ENCODE peak calls at places on chromosomes 11 and 22, in seven cellular contexts. One of them, this sample, is unnamed.

GRCh38 chr22:31496735-31497146 is 405 bp downstream of the SFI1 start:
- DNase-seq in neural progenitor cell: no peak
- DNase-seq in GM23248: peak
- DNase-seq in H1: no peak
- DNase-seq in DND-41: peak
- DNase-seq in mammary epithelial cell: no peak
- DNase-seq in HCT116: no peak
- DNase-seq in this sample: no peak

GRCh38 chr11:69215784-69216415 is 60.2 kb downstream of the SMIM38 start:
- DNase-seq in neural progenitor cell: no peak
- DNase-seq in GM23248: peak
- DNase-seq in H1: no peak
- DNase-seq in DND-41: no peak
- DNase-seq in mammary epithelial cell: peak
- DNase-seq in HCT116: no peak
- DNase-seq in this sample: no peak

GRCh38 chr11:69460540-69461257 is 20.8 kb upstream of the LINC01488 start:
- DNase-seq in neural progenitor cell: no peak
- DNase-seq in GM23248: peak
- DNase-seq in H1: no peak
- DNase-seq in DND-41: no peak
- DNase-seq in mammary epithelial cell: peak
- DNase-seq in HCT116: peak
- DNase-seq in this sample: no peak

GRCh38 chr11:69972351-69972802 is 105.7 kb upstream of the ANO1 start:
- DNase-seq in neural progenitor cell: no peak
- DNase-seq in GM23248: no peak
- DNase-seq in H1: no peak
- DNase-seq in DND-41: no peak
- DNase-seq in mammary epithelial cell: no peak
- DNase-seq in HCT116: no peak
- DNase-seq in this sample: no peak

GRCh38 chr11:62601114-62601363 is 626 bp downstream of the MTA2 start:
- DNase-seq in neural progenitor cell: no peak
- DNase-seq in GM23248: peak
- DNase-seq in H1: no peak
- DNase-seq in DND-41: peak
- DNase-seq in mammary epithelial cell: no peak
- DNase-seq in HCT116: no peak
- DNase-seq in this sample: no peak

GRCh38 chr11:19861171-19861570 is 148.5 kb downstream of the NAV2 start:
- DNase-seq in neural progenitor cell: no peak
- DNase-seq in GM23248: peak
- DNase-seq in H1: no peak
- DNase-seq in DND-41: no peak
- DNase-seq in mammary epithelial cell: no peak
- DNase-seq in HCT116: no peak
- DNase-seq in this sample: no peak

GRCh38 chr22:30208631-30209603 is 37.6 kb downstream of the LIF start:
- DNase-seq in neural progenitor cell: no peak
- DNase-seq in GM23248: peak
- DNase-seq in H1: no peak
- DNase-seq in DND-41: no peak
- DNase-seq in mammary epithelial cell: no peak
- DNase-seq in HCT116: no peak
- DNase-seq in this sample: no peak

GRCh38 chr11:47289856-47290255 is 19.9 kb downstream of the MADD start:
- DNase-seq in neural progenitor cell: no peak
- DNase-seq in GM23248: no peak
- DNase-seq in H1: no peak
- DNase-seq in DND-41: no peak
- DNase-seq in mammary epithelial cell: no peak
- DNase-seq in HCT116: no peak
- DNase-seq in this sample: no peak

GRCh38 chr11:97722721-97723120 is 1298.0 kb upstream of the CNTN5 start:
- DNase-seq in neural progenitor cell: no peak
- DNase-seq in GM23248: no peak
- DNase-seq in H1: peak
- DNase-seq in DND-41: no peak
- DNase-seq in mammary epithelial cell: peak
- DNase-seq in HCT116: no peak
- DNase-seq in this sample: no peak

GRCh38 chr11:1983601-1983961 is 14.1 kb downstream of the H19 start:
- DNase-seq in neural progenitor cell: no peak
- DNase-seq in GM23248: no peak
- DNase-seq in H1: no peak
- DNase-seq in DND-41: no peak
- DNase-seq in mammary epithelial cell: no peak
- DNase-seq in HCT116: no peak
- DNase-seq in this sample: no peak

GRCh38 chr11:72789493-72790131 is 4.2 kb downstream of the STARD10 start:
- DNase-seq in neural progenitor cell: peak
- DNase-seq in GM23248: peak
- DNase-seq in H1: no peak
- DNase-seq in DND-41: no peak
- DNase-seq in mammary epithelial cell: peak
- DNase-seq in HCT116: no peak
- DNase-seq in this sample: no peak

GRCh38 chr11:12129227-12129626 is 18.8 kb downstream of the MICAL2 start:
- DNase-seq in neural progenitor cell: no peak
- DNase-seq in GM23248: no peak
- DNase-seq in H1: no peak
- DNase-seq in DND-41: no peak
- DNase-seq in mammary epithelial cell: no peak
- DNase-seq in HCT116: no peak
- DNase-seq in this sample: no peak

GRCh38 chr11:108973402-108974119 is 308.7 kb downstream of the DDX10 start:
- DNase-seq in neural progenitor cell: no peak
- DNase-seq in GM23248: peak
- DNase-seq in H1: no peak
- DNase-seq in DND-41: no peak
- DNase-seq in mammary epithelial cell: peak
- DNase-seq in HCT116: no peak
- DNase-seq in this sample: no peak

GRCh38 chr22:30838111-30838510 is 130.5 kb downstream of the MORC2 start:
- DNase-seq in neural progenitor cell: no peak
- DNase-seq in GM23248: no peak
- DNase-seq in H1: no peak
- DNase-seq in DND-41: no peak
- DNase-seq in mammary epithelial cell: no peak
- DNase-seq in HCT116: no peak
- DNase-seq in this sample: no peak

GRCh38 chr22:50343541-50343935 is 411 bp downstream of the PPP6R2 start:
- DNase-seq in neural progenitor cell: no peak
- DNase-seq in GM23248: no peak
- DNase-seq in H1: no peak
- DNase-seq in DND-41: no peak
- DNase-seq in mammary epithelial cell: no peak
- DNase-seq in HCT116: no peak
- DNase-seq in this sample: no peak

GRCh38 chr22:39503590-39503989 is 1.5 kb downstream of the MIEF1 start:
- DNase-seq in neural progenitor cell: no peak
- DNase-seq in GM23248: peak
- DNase-seq in H1: no peak
- DNase-seq in DND-41: no peak
- DNase-seq in mammary epithelial cell: no peak
- DNase-seq in HCT116: no peak
- DNase-seq in this sample: no peak

GRCh38 chr11:27965559-27965958 is 142.4 kb downstream of the KIF18A start:
- DNase-seq in neural progenitor cell: peak
- DNase-seq in GM23248: no peak
- DNase-seq in H1: no peak
- DNase-seq in DND-41: no peak
- DNase-seq in mammary epithelial cell: no peak
- DNase-seq in HCT116: no peak
- DNase-seq in this sample: no peak

GRCh38 chr11:73380897-73381410 is 4.8 kb downstream of the RELT start:
- DNase-seq in neural progenitor cell: peak
- DNase-seq in GM23248: no peak
- DNase-seq in H1: no peak
- DNase-seq in DND-41: no peak
- DNase-seq in mammary epithelial cell: no peak
- DNase-seq in HCT116: no peak
- DNase-seq in this sample: no peak

GRCh38 chr11:57179701-57180100 is 2.1 kb upstream of the LRRC55 start:
- DNase-seq in neural progenitor cell: no peak
- DNase-seq in GM23248: no peak
- DNase-seq in H1: no peak
- DNase-seq in DND-41: no peak
- DNase-seq in mammary epithelial cell: no peak
- DNase-seq in HCT116: no peak
- DNase-seq in this sample: no peak

GRCh38 chr11:66362481-66363147 is 8.9 kb downstream of the SLC29A2 start:
- DNase-seq in neural progenitor cell: no peak
- DNase-seq in GM23248: no peak
- DNase-seq in H1: no peak
- DNase-seq in DND-41: no peak
- DNase-seq in mammary epithelial cell: no peak
- DNase-seq in HCT116: no peak
- DNase-seq in this sample: no peak

GRCh38 chr11:44947114-44947513 is 3.6 kb downstream of the TP53I11 start:
- DNase-seq in neural progenitor cell: no peak
- DNase-seq in GM23248: no peak
- DNase-seq in H1: no peak
- DNase-seq in DND-41: no peak
- DNase-seq in mammary epithelial cell: no peak
- DNase-seq in HCT116: no peak
- DNase-seq in this sample: no peak

GRCh38 chr11:44950625-44951472 is at the start of gene TP53I11:
- DNase-seq in neural progenitor cell: peak
- DNase-seq in GM23248: peak
- DNase-seq in H1: no peak
- DNase-seq in DND-41: no peak
- DNase-seq in mammary epithelial cell: peak
- DNase-seq in HCT116: peak
- DNase-seq in this sample: no peak

GRCh38 chr11:44948155-44948554 is 2.5 kb downstream of the TP53I11 start:
- DNase-seq in neural progenitor cell: no peak
- DNase-seq in GM23248: no peak
- DNase-seq in H1: no peak
- DNase-seq in DND-41: no peak
- DNase-seq in mammary epithelial cell: no peak
- DNase-seq in HCT116: no peak
- DNase-seq in this sample: no peak

GRCh38 chr11:44950036-44950624 is 553 bp downstream of the TP53I11 start:
- DNase-seq in neural progenitor cell: peak
- DNase-seq in GM23248: peak
- DNase-seq in H1: no peak
- DNase-seq in DND-41: no peak
- DNase-seq in mammary epithelial cell: no peak
- DNase-seq in HCT116: no peak
- DNase-seq in this sample: no peak

DNA sequence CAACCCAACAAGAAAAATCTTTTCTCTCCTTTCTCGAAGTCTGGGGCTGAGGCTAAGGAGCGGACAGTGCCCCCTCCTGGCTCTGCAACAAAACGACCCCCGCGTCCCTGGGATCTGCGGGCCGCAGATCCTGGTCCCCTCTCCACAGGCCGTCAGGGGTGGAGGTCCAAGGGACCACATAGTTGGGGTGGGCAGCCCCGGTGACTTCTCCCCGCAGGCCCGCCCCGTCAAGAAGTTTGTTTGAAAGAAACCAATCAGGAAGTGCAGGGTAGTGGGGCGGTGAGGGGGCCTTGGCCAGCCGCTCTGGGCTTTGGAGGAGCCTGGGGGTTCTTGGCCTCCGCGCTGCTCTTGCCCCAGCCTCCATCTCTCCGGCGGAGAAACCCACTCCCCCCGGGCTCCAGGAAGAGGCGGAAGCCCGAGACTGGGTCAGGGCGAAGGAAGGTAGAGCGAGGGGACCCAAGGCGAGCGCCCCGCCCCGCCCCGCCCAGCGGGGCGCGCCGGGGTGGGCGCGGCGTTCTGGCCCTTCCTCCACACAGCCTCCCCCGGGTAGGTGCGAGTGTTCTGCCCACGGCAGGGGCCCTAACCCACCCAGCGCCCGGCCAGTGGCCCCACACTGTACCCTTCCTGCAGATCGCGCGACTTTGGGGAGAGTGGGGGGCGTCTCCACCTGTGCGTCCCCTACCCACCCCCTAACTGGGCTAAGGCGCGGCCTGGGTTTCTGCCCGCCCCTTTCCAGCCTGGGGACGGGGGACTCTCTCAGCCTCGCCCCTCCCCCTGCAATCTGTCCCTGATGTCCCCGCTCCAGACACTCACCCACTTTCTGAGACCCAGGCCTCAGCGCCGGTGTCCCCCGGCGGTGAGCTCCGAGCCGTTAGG is 1.3 kb downstream of the TP53I11 start:
- DNase-seq in neural progenitor cell: peak
- DNase-seq in GM23248: peak
- DNase-seq in H1: no peak
- DNase-seq in DND-41: no peak
- DNase-seq in mammary epithelial cell: no peak
- DNase-seq in HCT116: no peak
- DNase-seq in this sample: no peak
- H3K9ac ChIP-seq in neural progenitor cell: peak
- H3K9ac ChIP-seq in GM23248: peak
- H3K9ac ChIP-seq in H1: no peak
- H3K9ac ChIP-seq in DND-41: no peak
- H3K9ac ChIP-seq in mammary epithelial cell: no peak
- H3K9ac ChIP-seq in HCT116: peak
- H3K9ac ChIP-seq in this sample: peak

GRCh38 chr22:24548812-24549211 is 6.1 kb downstream of the GUCD1 start:
- DNase-seq in neural progenitor cell: no peak
- DNase-seq in GM23248: no peak
- DNase-seq in H1: no peak
- DNase-seq in DND-41: no peak
- DNase-seq in mammary epithelial cell: no peak
- DNase-seq in HCT116: no peak
- DNase-seq in this sample: no peak
- H3K9ac ChIP-seq in neural progenitor cell: no peak
- H3K9ac ChIP-seq in GM23248: no peak
- H3K9ac ChIP-seq in H1: no peak
- H3K9ac ChIP-seq in DND-41: no peak
- H3K9ac ChIP-seq in mammary epithelial cell: no peak
- H3K9ac ChIP-seq in HCT116: no peak
- H3K9ac ChIP-seq in this sample: no peak

GRCh38 chr11:58905716-58906547 is 33.4 kb upstream of the GLYATL1 start:
- DNase-seq in neural progenitor cell: peak
- DNase-seq in GM23248: peak
- DNase-seq in H1: peak
- DNase-seq in DND-41: no peak
- DNase-seq in mammary epithelial cell: peak
- DNase-seq in HCT116: no peak
- DNase-seq in this sample: peak
- H3K9ac ChIP-seq in neural progenitor cell: no peak
- H3K9ac ChIP-seq in GM23248: no peak
- H3K9ac ChIP-seq in H1: no peak
- H3K9ac ChIP-seq in DND-41: no peak
- H3K9ac ChIP-seq in mammary epithelial cell: no peak
- H3K9ac ChIP-seq in HCT116: no peak
- H3K9ac ChIP-seq in this sample: no peak

DNA sequence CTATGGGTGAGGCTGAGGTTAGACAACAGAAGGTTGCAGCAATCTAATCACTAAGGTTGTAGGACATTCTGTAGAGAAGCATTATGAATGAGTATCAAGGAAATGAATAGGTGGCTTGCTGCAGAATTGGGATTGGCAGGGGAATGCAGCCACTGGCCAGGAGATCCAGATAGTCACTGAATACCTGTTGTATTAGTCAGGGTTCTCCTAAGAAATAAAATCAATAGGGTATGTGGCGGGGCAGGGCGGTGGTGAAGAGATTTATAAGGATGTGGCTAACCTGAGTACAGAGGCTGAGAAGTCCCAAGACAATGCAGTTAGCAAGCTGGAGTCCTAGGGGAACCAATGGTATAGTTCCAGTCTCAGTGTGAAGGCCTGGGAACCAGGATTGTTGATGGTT is 163.0 kb downstream of the SPON1 start:
- DNase-seq in neural progenitor cell: no peak
- DNase-seq in GM23248: no peak
- DNase-seq in H1: no peak
- DNase-seq in DND-41: no peak
- DNase-seq in mammary epithelial cell: peak
- DNase-seq in HCT116: peak
- DNase-seq in this sample: no peak
- H3K9ac ChIP-seq in neural progenitor cell: no peak
- H3K9ac ChIP-seq in GM23248: no peak
- H3K9ac ChIP-seq in H1: no peak
- H3K9ac ChIP-seq in DND-41: no peak
- H3K9ac ChIP-seq in mammary epithelial cell: no peak
- H3K9ac ChIP-seq in HCT116: no peak
- H3K9ac ChIP-seq in this sample: no peak